ENCODE peak calls at places on chromosomes 11 and 22, in five cellular contexts. One of them, this sample, is unnamed.

GRCh38 chr11:69664901-69665300 is 10.3 kb downstream of the LTO1 start:
- DNase-seq in AG10803: no peak
- DNase-seq in mesenteric fat pad: peak
- DNase-seq in NCI-H510A treated with DMSO at 0.1 percent for 48 hours: no peak
- DNase-seq in activated CD4-positive, CD25-positive, alpha-beta regulatory T cell treated with anti-CD3 and anti-CD28 coated beads, Interleukin-2, amount 50 U/mL, for 16 hours: no peak
- DNase-seq in this sample: no peak

GRCh38 chr11:1937616-1938342 is 9.4 kb upstream of the MRPL23 start:
- DNase-seq in AG10803: no peak
- DNase-seq in mesenteric fat pad: peak
- DNase-seq in NCI-H510A treated with DMSO at 0.1 percent for 48 hours: no peak
- DNase-seq in activated CD4-positive, CD25-positive, alpha-beta regulatory T cell treated with anti-CD3 and anti-CD28 coated beads, Interleukin-2, amount 50 U/mL, for 16 hours: no peak
- DNase-seq in this sample: no peak

GRCh38 chr11:117610901-117611300 is 186.1 kb downstream of the DSCAML1 start:
- DNase-seq in AG10803: no peak
- DNase-seq in mesenteric fat pad: no peak
- DNase-seq in NCI-H510A treated with DMSO at 0.1 percent for 48 hours: no peak
- DNase-seq in activated CD4-positive, CD25-positive, alpha-beta regulatory T cell treated with anti-CD3 and anti-CD28 coated beads, Interleukin-2, amount 50 U/mL, for 16 hours: no peak
- DNase-seq in this sample: no peak

GRCh38 chr11:15936011-15936410 is 420.3 kb downstream of the SOX6 start:
- DNase-seq in AG10803: no peak
- DNase-seq in mesenteric fat pad: no peak
- DNase-seq in NCI-H510A treated with DMSO at 0.1 percent for 48 hours: no peak
- DNase-seq in activated CD4-positive, CD25-positive, alpha-beta regulatory T cell treated with anti-CD3 and anti-CD28 coated beads, Interleukin-2, amount 50 U/mL, for 16 hours: no peak
- DNase-seq in this sample: peak

GRCh38 chr11:33695051-33695566 is 5.5 kb downstream of the C11orf91 start:
- DNase-seq in AG10803: no peak
- DNase-seq in mesenteric fat pad: no peak
- DNase-seq in NCI-H510A treated with DMSO at 0.1 percent for 48 hours: no peak
- DNase-seq in activated CD4-positive, CD25-positive, alpha-beta regulatory T cell treated with anti-CD3 and anti-CD28 coated beads, Interleukin-2, amount 50 U/mL, for 16 hours: no peak
- DNase-seq in this sample: no peak

GRCh38 chr11:77026236-77026635 is 8.0 kb upstream of the B3GNT6 start:
- DNase-seq in AG10803: no peak
- DNase-seq in mesenteric fat pad: no peak
- DNase-seq in NCI-H510A treated with DMSO at 0.1 percent for 48 hours: no peak
- DNase-seq in activated CD4-positive, CD25-positive, alpha-beta regulatory T cell treated with anti-CD3 and anti-CD28 coated beads, Interleukin-2, amount 50 U/mL, for 16 hours: no peak
- DNase-seq in this sample: no peak

GRCh38 chr11:47393163-47394049 is 15.0 kb upstream of the SLC39A13 start:
- DNase-seq in AG10803: peak
- DNase-seq in mesenteric fat pad: no peak
- DNase-seq in NCI-H510A treated with DMSO at 0.1 percent for 48 hours: no peak
- DNase-seq in activated CD4-positive, CD25-positive, alpha-beta regulatory T cell treated with anti-CD3 and anti-CD28 coated beads, Interleukin-2, amount 50 U/mL, for 16 hours: no peak
- DNase-seq in this sample: no peak

GRCh38 chr11:28481673-28482480 is 373.7 kb downstream of the METTL15 start:
- DNase-seq in AG10803: peak
- DNase-seq in mesenteric fat pad: no peak
- DNase-seq in NCI-H510A treated with DMSO at 0.1 percent for 48 hours: no peak
- DNase-seq in activated CD4-positive, CD25-positive, alpha-beta regulatory T cell treated with anti-CD3 and anti-CD28 coated beads, Interleukin-2, amount 50 U/mL, for 16 hours: no peak
- DNase-seq in this sample: no peak

GRCh38 chr22:17120281-17120680 is 879 bp downstream of the TMEM121B start:
- DNase-seq in AG10803: peak
- DNase-seq in mesenteric fat pad: no peak
- DNase-seq in NCI-H510A treated with DMSO at 0.1 percent for 48 hours: no peak
- DNase-seq in activated CD4-positive, CD25-positive, alpha-beta regulatory T cell treated with anti-CD3 and anti-CD28 coated beads, Interleukin-2, amount 50 U/mL, for 16 hours: no peak
- DNase-seq in this sample: peak

GRCh38 chr11:124640660-124641059 is 18.0 kb downstream of the TBRG1 start:
- DNase-seq in AG10803: no peak
- DNase-seq in mesenteric fat pad: no peak
- DNase-seq in NCI-H510A treated with DMSO at 0.1 percent for 48 hours: no peak
- DNase-seq in activated CD4-positive, CD25-positive, alpha-beta regulatory T cell treated with anti-CD3 and anti-CD28 coated beads, Interleukin-2, amount 50 U/mL, for 16 hours: no peak
- DNase-seq in this sample: no peak

GRCh38 chr11:11157201-11157600 is 195.8 kb downstream of the CSNK2A3 start:
- DNase-seq in AG10803: peak
- DNase-seq in mesenteric fat pad: no peak
- DNase-seq in NCI-H510A treated with DMSO at 0.1 percent for 48 hours: no peak
- DNase-seq in activated CD4-positive, CD25-positive, alpha-beta regulatory T cell treated with anti-CD3 and anti-CD28 coated beads, Interleukin-2, amount 50 U/mL, for 16 hours: no peak
- DNase-seq in this sample: no peak

This sample was measured in osteocyte.